ENCODE peak calls at places on chromosomes 16 and 17, in five cellular contexts. E is GM12878, D is HCT116, A is HepG2, O is SK-N-SH. T is an unnamed sample.

GRCh38 chr16:67865318-67865717 is 7.5 kb upstream of the EDC4 start:
- DNase-seq in E (no peak), D (no peak), A (peak), O (peak), T (no peak)

GRCh38 chr17:42780816-42781638 is 617 bp downstream of the WNK4 start:
- DNase-seq in E (no peak), D (no peak), A (no peak), O (no peak), T (no peak)

GRCh38 chr17:65279456-65279855 is 142.3 kb downstream of the RGS9 start:
- DNase-seq in E (no peak), D (no peak), A (no peak), O (no peak), T (no peak)

GRCh38 chr17:79095345-79096055 is 20.9 kb downstream of the ENGASE start:
- DNase-seq in E (no peak), D (no peak), A (no peak), O (no peak), T (no peak)

GRCh38 chr16:58678716-58679115 is 5.9 kb downstream of the SLC38A7 start:
- DNase-seq in E (no peak), D (no peak), A (no peak), O (no peak), T (peak)

GRCh38 chr16:89003831-89004208 is 26.8 kb upstream of the CBFA2T3 start:
- DNase-seq in E (no peak), D (no peak), A (no peak), O (peak), T (no peak)

GRCh38 chr16:75062944-75063444 is 53.6 kb downstream of the LDHD start:
- DNase-seq in E (no peak), D (no peak), A (no peak), O (no peak), T (no peak)

GRCh38 chr16:9599415-9600110 is 508.1 kb downstream of the HAPSTR1 start:
- DNase-seq in E (no peak), D (no peak), A (no peak), O (no peak), T (no peak)

GRCh38 chr17:59845595-59846390 is 47.0 kb downstream of the TUBD1 start:
- DNase-seq in E (no peak), D (peak), A (peak), O (no peak), T (peak)

DNA sequence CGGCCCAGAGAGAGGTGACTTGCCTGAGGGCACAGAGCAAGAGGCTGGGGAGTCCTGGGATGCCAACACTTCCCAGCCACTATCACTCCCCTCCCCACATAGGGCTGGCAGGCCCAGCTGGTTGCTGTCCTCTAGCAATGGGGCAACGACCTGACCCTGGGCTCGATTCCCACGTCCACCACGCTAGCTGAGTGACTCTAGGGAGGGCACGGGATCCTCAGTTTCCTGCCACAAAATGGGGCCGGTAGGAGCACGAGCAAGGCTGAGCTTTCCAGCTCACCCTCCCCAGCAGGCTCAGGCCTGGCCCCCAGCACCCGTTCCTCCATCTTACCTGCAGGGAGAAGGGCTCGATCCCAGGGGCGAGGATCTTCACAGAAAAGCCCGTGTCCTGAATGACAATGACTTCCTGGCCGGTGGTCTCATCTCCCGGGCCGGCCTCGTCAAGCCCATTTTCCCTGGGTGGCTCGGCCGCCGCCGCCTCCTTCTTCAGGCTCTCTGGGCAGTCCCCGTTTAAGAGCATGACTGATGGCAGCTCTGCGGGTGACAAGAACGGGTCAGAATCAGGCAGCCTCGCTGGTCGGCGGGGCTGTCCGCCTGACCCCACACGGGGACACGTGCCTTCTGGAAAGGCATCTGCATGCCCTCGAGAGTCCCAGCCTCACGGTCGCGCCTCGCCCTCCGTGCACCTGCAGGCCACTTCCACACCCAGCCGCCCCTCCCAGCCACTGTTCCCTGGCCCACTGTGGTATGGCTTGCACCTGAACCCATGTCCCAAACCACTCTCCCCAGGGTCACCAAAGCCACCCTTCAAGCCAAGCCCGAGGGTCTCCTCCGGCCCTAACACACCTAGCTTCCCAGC is 7.3 kb downstream of the CLUH start:
- DNase-seq in E (no peak), D (no peak), A (no peak), O (peak), T (no peak)
- TF ChIP-seq JUND in E (no peak), D (no peak), A (no peak), O (no peak), T (no peak)

DNA sequence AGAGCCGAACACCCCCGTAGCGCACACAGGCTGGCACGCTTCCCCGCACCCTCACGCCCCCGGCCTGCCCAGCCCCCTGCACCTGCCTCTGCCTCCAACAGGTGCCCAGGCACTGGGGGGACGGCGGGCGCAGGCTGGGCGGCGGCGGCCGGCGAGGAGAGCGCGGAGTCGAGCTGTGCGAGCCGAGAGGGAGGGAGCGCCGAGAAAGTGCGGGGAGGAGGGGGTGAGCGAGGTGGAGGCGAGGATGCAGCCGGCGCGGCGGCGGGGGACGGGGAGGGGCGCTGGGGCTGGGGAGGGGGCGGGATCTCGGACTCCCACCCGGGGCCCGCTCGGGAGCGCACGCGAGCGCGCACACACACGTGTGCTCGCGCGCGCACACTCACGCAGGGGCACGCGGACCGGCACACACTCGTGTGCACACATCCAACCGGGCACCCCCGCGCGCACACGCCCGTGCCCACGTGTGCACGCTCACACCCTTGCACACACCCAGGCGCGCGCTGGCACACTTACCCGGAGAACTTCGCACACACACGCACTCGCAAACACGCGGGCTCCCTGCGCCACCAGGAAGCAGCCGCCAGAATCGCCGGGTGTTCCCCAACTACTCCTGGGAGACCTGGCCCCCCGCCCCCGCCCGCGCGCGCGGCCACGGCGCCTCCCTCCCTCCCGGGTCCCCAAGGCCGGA is at the start of gene DOC2A:
- DNase-seq in E (no peak), D (no peak), A (no peak), O (peak), T (peak)
- TF ChIP-seq JUND in E (no peak), D (no peak), A (no peak), O (no peak), T (no peak)

DNA sequence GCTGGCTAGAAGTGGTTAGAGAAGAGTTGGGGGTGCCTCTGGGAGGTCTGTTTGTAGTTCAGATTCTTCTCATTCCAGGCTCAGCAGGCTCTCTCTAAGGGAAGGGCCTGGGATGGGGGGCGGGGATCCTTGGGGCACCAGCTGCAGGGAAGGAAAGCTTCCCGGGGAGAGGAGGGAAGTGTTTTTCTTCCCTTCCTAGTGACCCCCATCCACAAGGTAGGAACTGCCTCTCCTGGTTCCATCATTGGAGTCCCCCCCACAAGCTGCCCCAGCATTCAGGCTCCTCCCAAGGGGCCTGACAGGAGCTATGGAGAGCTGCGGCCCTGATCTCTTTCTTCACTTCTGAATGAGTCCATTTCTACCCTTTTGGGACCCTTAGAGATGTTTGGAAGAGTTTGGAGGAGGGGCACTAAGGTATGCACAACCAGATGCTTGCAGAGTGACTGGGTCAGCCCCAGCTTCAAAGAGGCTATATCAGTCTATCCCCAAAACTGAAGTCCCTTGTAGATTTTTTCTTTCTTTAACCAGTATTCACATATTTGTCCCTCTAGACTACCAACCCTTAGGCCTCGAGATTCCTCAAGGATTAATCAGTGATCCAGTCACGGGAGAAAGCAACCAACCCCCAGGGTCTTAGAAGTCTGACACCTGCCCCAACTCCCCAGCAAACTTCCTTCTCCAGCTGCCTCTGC is 13.9 kb upstream of the FZD2 start:
- DNase-seq in E (no peak), D (no peak), A (peak), O (no peak), T (peak)
- TF ChIP-seq JUND in E (no peak), D (no peak), A (no peak), O (peak), T (no peak)

DNA sequence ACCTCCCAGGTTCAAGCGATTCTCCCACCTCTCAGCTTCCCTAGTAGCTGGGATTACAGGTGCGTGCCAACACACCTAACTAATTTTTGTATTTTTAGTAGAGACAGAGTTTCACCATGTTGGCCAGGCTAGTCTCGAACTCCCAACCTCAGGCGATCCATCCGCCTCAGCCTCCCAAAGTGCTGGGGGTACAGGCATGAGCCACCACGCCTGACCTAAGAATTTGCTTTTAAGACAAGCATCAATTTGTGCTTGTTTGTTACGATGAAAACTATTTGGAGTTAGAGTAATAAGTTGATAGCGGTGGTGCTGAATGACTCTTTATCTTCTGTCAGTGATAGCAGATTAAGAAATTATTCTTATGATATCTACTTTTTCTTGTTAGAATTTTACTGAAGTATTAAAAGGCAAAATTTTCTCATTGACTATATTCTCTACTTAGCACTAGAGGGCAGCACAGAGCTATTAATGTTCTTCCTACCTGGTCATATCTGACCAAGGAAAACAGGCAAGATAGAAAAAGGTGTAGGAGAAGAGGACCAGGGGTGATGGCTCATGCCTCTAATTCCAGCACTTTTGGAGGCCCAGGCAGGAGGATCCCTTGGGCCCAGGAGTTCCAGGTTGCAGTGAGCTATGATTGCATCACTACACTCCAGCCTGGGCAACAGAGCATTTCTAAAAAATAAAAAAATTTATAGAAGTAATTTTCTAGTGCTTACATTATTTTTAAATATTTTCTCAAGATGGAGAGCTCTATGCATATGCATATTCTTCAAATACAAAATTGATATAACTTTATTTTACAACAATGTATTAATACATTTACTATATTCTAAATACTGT is 24.5 kb downstream of the STXBP4 start:
- DNase-seq in E (no peak), D (peak), A (peak), O (peak), T (peak)
- TF ChIP-seq JUND in E (no peak), D (no peak), A (no peak), O (no peak), T (no peak)

DNA sequence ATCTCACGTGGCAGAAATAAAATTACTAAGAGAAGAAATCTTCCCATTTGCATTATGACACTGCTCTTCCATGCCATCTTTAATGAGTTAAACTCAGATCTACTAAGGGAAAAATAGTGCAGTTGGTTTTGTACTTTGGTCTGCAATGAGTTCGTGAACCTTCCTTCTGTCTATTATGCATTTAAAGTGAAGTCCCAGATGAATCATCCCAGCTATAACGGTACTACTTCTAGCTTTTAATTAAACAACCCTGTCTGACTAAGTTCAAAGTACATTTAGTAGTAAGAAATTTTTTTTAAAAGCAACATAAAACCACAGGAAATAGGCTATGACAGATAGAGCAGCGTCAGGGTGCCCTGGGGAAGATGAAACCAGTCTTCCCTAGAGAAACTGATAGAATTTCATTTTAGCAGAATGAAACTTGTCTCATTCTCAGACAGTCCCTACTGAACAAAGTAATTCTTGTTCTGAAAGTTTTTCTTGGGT is 1.8 kb downstream of the TMIGD1 start:
- DNase-seq in E (peak), D (no peak), A (peak), O (no peak), T (no peak)
- TF ChIP-seq JUND in E (no peak), D (no peak), A (no peak), O (peak), T (no peak)

GRCh38 chr16:2985893-2986355 is 5.7 kb upstream of the PKMYT1 start:
- DNase-seq in E (no peak), D (no peak), A (no peak), O (no peak), T (no peak)

GRCh38 chr16:2986623-2987188 is 6.5 kb upstream of the PKMYT1 start:
- DNase-seq in E (no peak), D (no peak), A (no peak), O (no peak), T (no peak)

GRCh38 chr16:2987854-2988253 is 7.6 kb upstream of the PKMYT1 start:
- DNase-seq in E (no peak), D (no peak), A (no peak), O (peak), T (no peak)

GRCh38 chr16:2988590-2989099 is 8.4 kb upstream of the PKMYT1 start:
- DNase-seq in E (no peak), D (no peak), A (no peak), O (no peak), T (no peak)

GRCh38 chr16:2987286-2987685 is 7.0 kb upstream of the PKMYT1 start:
- DNase-seq in E (no peak), D (no peak), A (no peak), O (no peak), T (no peak)
- TF ChIP-seq JUND in E (no peak), D (no peak), A (no peak), O (no peak), T (no peak)

T was measured in T47D.